ENCODE peak calls at places on chromosomes 1 and 21, in five cellular contexts. One of them, this sample, is unnamed.

GRCh38 chr1:162663086-162663485 is 30.8 kb downstream of the DDR2 start:
- DNase-seq in neural progenitor cell: no peak
- DNase-seq in Calu3: no peak
- DNase-seq in progenitor cell of endocrine pancreas: no peak
- DNase-seq in AG09309: no peak
- DNase-seq in this sample: no peak

GRCh38 chr1:9676815-9677393 is 25.4 kb downstream of the PIK3CD start:
- DNase-seq in neural progenitor cell: no peak
- DNase-seq in Calu3: no peak
- DNase-seq in progenitor cell of endocrine pancreas: no peak
- DNase-seq in AG09309: no peak
- DNase-seq in this sample: no peak

GRCh38 chr1:222654849-222655248 is 37.0 kb downstream of the MIA3 start:
- DNase-seq in neural progenitor cell: no peak
- DNase-seq in Calu3: no peak
- DNase-seq in progenitor cell of endocrine pancreas: no peak
- DNase-seq in AG09309: peak
- DNase-seq in this sample: no peak

GRCh38 chr1:152018537-152018936 is 18.3 kb downstream of the S100A11 start:
- DNase-seq in neural progenitor cell: peak
- DNase-seq in Calu3: no peak
- DNase-seq in progenitor cell of endocrine pancreas: no peak
- DNase-seq in AG09309: no peak
- DNase-seq in this sample: no peak

GRCh38 chr1:201633297-201633696 is 94.4 kb downstream of the NAV1 start:
- DNase-seq in neural progenitor cell: no peak
- DNase-seq in Calu3: no peak
- DNase-seq in progenitor cell of endocrine pancreas: no peak
- DNase-seq in AG09309: no peak
- DNase-seq in this sample: no peak

GRCh38 chr1:227316941-227317540 is 1.3 kb downstream of the CDC42BPA start:
- DNase-seq in neural progenitor cell: peak
- DNase-seq in Calu3: no peak
- DNase-seq in progenitor cell of endocrine pancreas: no peak
- DNase-seq in AG09309: no peak
- DNase-seq in this sample: no peak

GRCh38 chr1:200380589-200381021 is 29.2 kb downstream of the ZNF281 start:
- DNase-seq in neural progenitor cell: no peak
- DNase-seq in Calu3: no peak
- DNase-seq in progenitor cell of endocrine pancreas: no peak
- DNase-seq in AG09309: no peak
- DNase-seq in this sample: no peak

GRCh38 chr1:234772345-234773147 is 162.6 kb upstream of the IRF2BP2 start:
- DNase-seq in neural progenitor cell: no peak
- DNase-seq in Calu3: peak
- DNase-seq in progenitor cell of endocrine pancreas: no peak
- DNase-seq in AG09309: peak
- DNase-seq in this sample: peak

GRCh38 chr1:157304271-157304670 is 166.1 kb upstream of the ETV3 start:
- DNase-seq in neural progenitor cell: no peak
- DNase-seq in Calu3: no peak
- DNase-seq in progenitor cell of endocrine pancreas: no peak
- DNase-seq in AG09309: no peak
- DNase-seq in this sample: no peak

GRCh38 chr1:67850611-67851075 is 17.4 kb upstream of the GNG12 start:
- DNase-seq in neural progenitor cell: no peak
- DNase-seq in Calu3: peak
- DNase-seq in progenitor cell of endocrine pancreas: no peak
- DNase-seq in AG09309: peak
- DNase-seq in this sample: no peak

GRCh38 chr21:41957991-41958766 is 4.4 kb upstream of the C2CD2 start:
- DNase-seq in neural progenitor cell: no peak
- DNase-seq in Calu3: peak
- DNase-seq in progenitor cell of endocrine pancreas: no peak
- DNase-seq in AG09309: peak
- DNase-seq in this sample: peak

GRCh38 chr1:206566976-206567375 is 45.3 kb downstream of the EIF2D start:
- DNase-seq in neural progenitor cell: no peak
- DNase-seq in Calu3: no peak
- DNase-seq in progenitor cell of endocrine pancreas: no peak
- DNase-seq in AG09309: no peak
- DNase-seq in this sample: no peak

GRCh38 chr1:183689770-183690204 is 36.7 kb upstream of the APOBEC4 start:
- DNase-seq in neural progenitor cell: no peak
- DNase-seq in Calu3: peak
- DNase-seq in progenitor cell of endocrine pancreas: no peak
- DNase-seq in AG09309: no peak
- DNase-seq in this sample: no peak

GRCh38 chr1:1243261-1243660 is 3.3 kb downstream of the C1QTNF12 start:
- DNase-seq in neural progenitor cell: no peak
- DNase-seq in Calu3: no peak
- DNase-seq in progenitor cell of endocrine pancreas: no peak
- DNase-seq in AG09309: no peak
- DNase-seq in this sample: no peak

GRCh38 chr21:41966341-41966833 is 12.6 kb upstream of the C2CD2 start:
- DNase-seq in neural progenitor cell: no peak
- DNase-seq in Calu3: no peak
- DNase-seq in progenitor cell of endocrine pancreas: no peak
- DNase-seq in AG09309: no peak
- DNase-seq in this sample: no peak

GRCh38 chr1:43373034-43373940 is 5.5 kb upstream of the ELOVL1 start:
- DNase-seq in neural progenitor cell: no peak
- DNase-seq in Calu3: peak
- DNase-seq in progenitor cell of endocrine pancreas: no peak
- DNase-seq in AG09309: peak
- DNase-seq in this sample: no peak

GRCh38 chr1:78677788-78678187 is 28.2 kb downstream of the IFI44 start:
- DNase-seq in neural progenitor cell: no peak
- DNase-seq in Calu3: no peak
- DNase-seq in progenitor cell of endocrine pancreas: no peak
- DNase-seq in AG09309: no peak
- DNase-seq in this sample: no peak
- TF ChIP-seq CTCF in neural progenitor cell: no peak
- TF ChIP-seq CTCF in Calu3: no peak
- TF ChIP-seq CTCF in progenitor cell of endocrine pancreas: no peak
- TF ChIP-seq CTCF in AG09309: no peak
- TF ChIP-seq CTCF in this sample: no peak

DNA sequence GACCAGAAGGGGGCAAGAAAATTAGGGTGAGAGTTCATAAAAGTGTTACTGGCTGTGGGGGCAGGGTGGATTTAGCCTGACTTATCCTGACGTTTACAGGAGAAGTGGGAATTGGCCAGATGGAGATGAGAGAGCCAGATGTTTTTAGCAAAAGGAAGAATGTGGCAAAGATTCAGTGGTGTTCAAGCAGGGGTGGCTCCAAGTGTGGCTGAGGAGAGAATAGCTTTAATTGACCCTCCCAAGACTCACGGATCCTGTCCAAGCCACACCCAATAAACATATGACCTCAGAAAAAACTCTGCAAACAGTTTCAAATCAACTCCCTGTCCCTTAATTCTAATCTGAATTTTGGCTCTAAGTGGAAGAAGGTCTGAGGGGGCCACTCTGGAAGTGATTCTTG is 35.2 kb upstream of the EDEM3 start:
- DNase-seq in neural progenitor cell: no peak
- DNase-seq in Calu3: no peak
- DNase-seq in progenitor cell of endocrine pancreas: no peak
- DNase-seq in AG09309: no peak
- DNase-seq in this sample: no peak
- TF ChIP-seq CTCF in neural progenitor cell: no peak
- TF ChIP-seq CTCF in Calu3: no peak
- TF ChIP-seq CTCF in progenitor cell of endocrine pancreas: no peak
- TF ChIP-seq CTCF in AG09309: no peak
- TF ChIP-seq CTCF in this sample: no peak

DNA sequence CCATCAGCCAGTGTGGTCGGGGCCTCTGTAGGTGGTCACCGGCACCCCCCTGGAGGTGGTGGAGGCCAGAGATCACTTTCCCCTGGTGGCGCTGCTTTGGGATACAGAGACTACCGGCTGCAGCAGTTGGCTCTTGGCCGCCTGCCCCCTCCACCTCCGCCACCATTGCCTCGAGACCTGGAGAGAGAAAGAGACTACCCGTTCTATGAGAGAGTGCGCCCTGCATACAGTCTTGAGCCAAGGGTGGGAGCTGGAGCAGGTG is 961 bp downstream of the RBM15 start:
- DNase-seq in neural progenitor cell: no peak
- DNase-seq in Calu3: peak
- DNase-seq in progenitor cell of endocrine pancreas: no peak
- DNase-seq in AG09309: no peak
- DNase-seq in this sample: no peak
- TF ChIP-seq CTCF in neural progenitor cell: no peak
- TF ChIP-seq CTCF in Calu3: no peak
- TF ChIP-seq CTCF in progenitor cell of endocrine pancreas: no peak
- TF ChIP-seq CTCF in AG09309: no peak
- TF ChIP-seq CTCF in this sample: no peak

DNA sequence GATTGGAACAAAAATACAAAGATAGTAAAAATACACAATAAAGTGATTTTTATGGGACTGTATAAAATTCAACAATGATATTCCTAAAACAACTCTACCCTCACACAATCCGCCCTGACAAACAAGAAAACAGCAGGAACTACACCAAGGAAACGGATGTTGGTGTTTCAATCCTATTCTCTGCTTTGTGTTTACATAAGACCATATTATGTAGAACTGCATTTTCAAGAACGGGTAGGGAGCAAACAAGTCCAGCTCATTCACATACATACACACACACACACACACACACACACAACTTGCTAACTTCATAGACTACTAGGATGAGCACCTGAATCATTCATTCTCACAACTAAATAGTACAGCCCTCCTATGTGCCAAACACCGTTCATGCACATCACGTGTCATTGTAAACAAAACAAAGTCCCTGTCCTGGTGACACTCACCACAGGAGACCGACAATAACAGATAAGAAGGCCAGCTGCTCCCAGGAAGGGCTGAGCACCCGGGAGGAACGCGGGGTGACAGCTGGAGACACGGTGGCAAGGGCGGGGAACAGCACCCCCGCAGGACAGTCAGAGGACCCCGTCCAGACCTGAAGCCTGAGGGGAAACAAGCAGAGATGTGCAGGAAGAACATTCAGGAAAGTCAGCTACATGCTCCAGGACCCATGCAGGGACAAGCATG is 43.0 kb downstream of the NPHP4 start:
- DNase-seq in neural progenitor cell: peak
- DNase-seq in Calu3: no peak
- DNase-seq in progenitor cell of endocrine pancreas: no peak
- DNase-seq in AG09309: no peak
- DNase-seq in this sample: no peak
- TF ChIP-seq CTCF in neural progenitor cell: peak
- TF ChIP-seq CTCF in Calu3: no peak
- TF ChIP-seq CTCF in progenitor cell of endocrine pancreas: peak
- TF ChIP-seq CTCF in AG09309: no peak
- TF ChIP-seq CTCF in this sample: no peak

This sample was measured in mesothelial cell of epicardium.